ENCODE peak calls at places on chromosome 5, in seven cellular contexts. E, R, W, S, M, V and D are unnamed samples.

GRCh38 chr5:181189962-181190710 is 14.9 kb downstream of the TRIM7 start:
- DNase-seq in W (no peak), E (no peak), R (no peak), M (no peak), V (no peak), S (no peak), D (no peak)

GRCh38 chr5:674630-675011 is 18.5 kb downstream of the TPPP start:
- DNase-seq in W (peak), E (no peak), M (no peak), R (no peak), V (no peak), S (no peak), D (no peak)

GRCh38 chr5:114055318-114055788 is 306.5 kb upstream of the KCNN2 start:
- DNase-seq in W (peak), R (no peak), S (no peak), M (peak), E (no peak), V (peak), D (no peak)

GRCh38 chr5:170151105-170151831 is 45.6 kb downstream of the FOXI1 start:
- DNase-seq in S (no peak), M (no peak), W (no peak), E (no peak), V (peak), R (no peak), D (peak)

GRCh38 chr5:130896636-130897035 is 268.4 kb downstream of the HINT1 start:
- DNase-seq in E (no peak), V (no peak), W (no peak), M (no peak), S (no peak), R (no peak), D (no peak)

GRCh38 chr5:174596429-174596828 is 128.0 kb upstream of the MSX2 start:
- DNase-seq in M (no peak), S (no peak), R (no peak), E (no peak), V (peak), W (no peak), D (no peak)

GRCh38 chr5:52007230-52007858 is 624.1 kb downstream of the ISL1 start:
- DNase-seq in V (peak), E (no peak), S (no peak), M (peak), W (peak), R (no peak), D (peak)

GRCh38 chr5:143164557-143164956 is 238.9 kb downstream of the NR3C1 start:
- DNase-seq in M (no peak), R (no peak), S (no peak), V (peak), W (no peak), E (no peak), D (no peak)

GRCh38 chr5:139648205-139649081 is at the start of gene CXXC5:
- DNase-seq in R (peak), E (no peak), S (peak), V (peak), M (peak), W (peak), D (peak)

GRCh38 chr5:80760680-80761079 is 105.9 kb upstream of the DHFR start:
- DNase-seq in V (no peak), E (no peak), S (no peak), R (no peak), M (no peak), W (no peak), D (no peak)

GRCh38 chr5:132485641-132486317 is 4.8 kb downstream of the IRF1 start:
- DNase-seq in W (no peak), M (no peak), R (no peak), V (no peak), S (no peak), E (no peak), D (no peak)

GRCh38 chr5:143908959-143909358 is 97.0 kb downstream of the HMHB1 start:
- DNase-seq in W (no peak), S (no peak), V (no peak), R (no peak), M (no peak), E (no peak), D (no peak)

GRCh38 chr5:172875372-172876279 is 41.6 kb downstream of the ERGIC1 start:
- DNase-seq in V (peak), S (no peak), E (no peak), W (no peak), R (no peak), M (no peak), D (no peak)

GRCh38 chr5:22908129-22908528 is 55.0 kb upstream of the CDH12 start:
- DNase-seq in M (no peak), R (no peak), V (peak), W (no peak), E (no peak), S (no peak), D (no peak)

GRCh38 chr5:171579162-171579561 is 159.7 kb downstream of the FGF18 start:
- DNase-seq in R (no peak), V (no peak), W (no peak), S (peak), M (no peak), E (no peak), D (no peak)

GRCh38 chr5:107666051-107666655 is 4.6 kb downstream of the EFNA5 start:
- DNase-seq in W (no peak), E (no peak), V (no peak), S (no peak), M (no peak), R (no peak), D (no peak)